ENCODE peak calls at places on chromosomes 11 and 22, in ten cellular contexts. One of them, this sample, is unnamed.

GRCh38 chr11:122137081-122137793 is 21.2 kb upstream of the BLID start:
- DNase-seq in GM12892: no peak
- DNase-seq in right lobe of liver: no peak
- DNase-seq in A549: no peak
- DNase-seq in HCT116: peak; percentile 79
- DNase-seq in IMR-90: peak; percentile 96
- DNase-seq in uterus: no peak
- DNase-seq in sigmoid colon: no peak
- DNase-seq in body of pancreas: no peak
- DNase-seq in adrenal gland: no peak
- DNase-seq in this sample: no peak

GRCh38 chr11:119797736-119798135 is 68.7 kb upstream of the NECTIN1 start:
- DNase-seq in right lobe of liver: no peak
- DNase-seq in HCT116: no peak
- DNase-seq in IMR-90: no peak
- DNase-seq in sigmoid colon: no peak
- DNase-seq in uterus: no peak
- DNase-seq in body of pancreas: no peak
- DNase-seq in A549: no peak
- DNase-seq in adrenal gland: no peak
- DNase-seq in GM12892: no peak
- DNase-seq in this sample: no peak

GRCh38 chr11:2788751-2789140 is 89.0 kb upstream of the KCNQ1OT1 start:
- DNase-seq in uterus: peak; percentile 10
- DNase-seq in right lobe of liver: peak; percentile 9
- DNase-seq in adrenal gland: no peak
- DNase-seq in HCT116: no peak
- DNase-seq in body of pancreas: no peak
- DNase-seq in sigmoid colon: no peak
- DNase-seq in GM12892: no peak
- DNase-seq in A549: no peak
- DNase-seq in IMR-90: no peak
- DNase-seq in this sample: no peak

GRCh38 chr11:75577198-75577597 is 15.1 kb downstream of the SERPINH1 start:
- DNase-seq in IMR-90: peak; percentile 38
- DNase-seq in uterus: peak; percentile 69
- DNase-seq in sigmoid colon: no peak
- DNase-seq in A549: peak; percentile 61
- DNase-seq in right lobe of liver: no peak
- DNase-seq in HCT116: no peak
- DNase-seq in GM12892: no peak
- DNase-seq in adrenal gland: peak; percentile 76
- DNase-seq in body of pancreas: peak; percentile 66
- DNase-seq in this sample: peak; percentile 54

GRCh38 chr11:44634401-44635281 is 69.2 kb downstream of the CD82 start:
- DNase-seq in A549: peak; percentile 38
- DNase-seq in IMR-90: peak; percentile 79
- DNase-seq in sigmoid colon: peak; percentile 89
- DNase-seq in right lobe of liver: peak; percentile 86
- DNase-seq in GM12892: no peak
- DNase-seq in HCT116: peak; percentile 10
- DNase-seq in uterus: peak; percentile 94
- DNase-seq in body of pancreas: peak; percentile 73
- DNase-seq in adrenal gland: peak; percentile 96
- DNase-seq in this sample: peak; percentile 85

GRCh38 chr11:70112017-70112434 is 33.9 kb downstream of the ANO1 start:
- DNase-seq in A549: no peak
- DNase-seq in right lobe of liver: no peak
- DNase-seq in uterus: no peak
- DNase-seq in IMR-90: no peak
- DNase-seq in HCT116: no peak
- DNase-seq in GM12892: no peak
- DNase-seq in adrenal gland: no peak
- DNase-seq in body of pancreas: no peak
- DNase-seq in sigmoid colon: no peak
- DNase-seq in this sample: no peak

GRCh38 chr11:121282886-121283502 is 9.6 kb upstream of the SC5D start:
- DNase-seq in uterus: no peak
- DNase-seq in GM12892: no peak
- DNase-seq in A549: no peak
- DNase-seq in sigmoid colon: no peak
- DNase-seq in body of pancreas: no peak
- DNase-seq in IMR-90: no peak
- DNase-seq in HCT116: no peak
- DNase-seq in right lobe of liver: no peak
- DNase-seq in adrenal gland: no peak
- DNase-seq in this sample: no peak

GRCh38 chr11:64285885-64286800 is 495 bp downstream of the GPR137 start:
- DNase-seq in GM12892: no peak
- DNase-seq in uterus: no peak
- DNase-seq in right lobe of liver: peak; percentile 74
- DNase-seq in IMR-90: no peak
- DNase-seq in body of pancreas: peak; percentile 70
- DNase-seq in sigmoid colon: no peak
- DNase-seq in A549: peak; percentile 65
- DNase-seq in adrenal gland: peak; percentile 44
- DNase-seq in HCT116: no peak
- DNase-seq in this sample: no peak

GRCh38 chr11:121134758-121135312 is 33.8 kb downstream of the TECTA start:
- DNase-seq in IMR-90: no peak
- DNase-seq in body of pancreas: no peak
- DNase-seq in sigmoid colon: no peak
- DNase-seq in uterus: no peak
- DNase-seq in A549: no peak
- DNase-seq in adrenal gland: no peak
- DNase-seq in right lobe of liver: no peak
- DNase-seq in GM12892: no peak
- DNase-seq in HCT116: no peak
- DNase-seq in this sample: no peak

GRCh38 chr11:123519055-123519796 is 89.2 kb downstream of the GRAMD1B start:
- DNase-seq in adrenal gland: peak; percentile 92
- DNase-seq in body of pancreas: no peak
- DNase-seq in sigmoid colon: no peak
- DNase-seq in GM12892: no peak
- DNase-seq in IMR-90: peak; percentile 27
- DNase-seq in uterus: no peak
- DNase-seq in A549: no peak
- DNase-seq in HCT116: peak; percentile 7
- DNase-seq in right lobe of liver: no peak
- DNase-seq in this sample: peak; percentile 56

GRCh38 chr22:40348025-40348658 is 1.8 kb downstream of the ADSL start:
- DNase-seq in A549: peak; percentile 46
- DNase-seq in sigmoid colon: no peak
- DNase-seq in IMR-90: peak; percentile 62
- DNase-seq in uterus: no peak
- DNase-seq in right lobe of liver: peak; percentile 43
- DNase-seq in HCT116: peak; percentile 40
- DNase-seq in adrenal gland: peak; percentile 73
- DNase-seq in GM12892: peak; percentile 45
- DNase-seq in body of pancreas: peak; percentile 48
- DNase-seq in this sample: peak; percentile 13

GRCh38 chr11:64186205-64187165 is 514 bp downstream of the STIP1 start:
- DNase-seq in IMR-90: peak; percentile 2
- DNase-seq in GM12892: no peak
- DNase-seq in adrenal gland: no peak
- DNase-seq in HCT116: no peak
- DNase-seq in sigmoid colon: peak; percentile 75
- DNase-seq in body of pancreas: no peak
- DNase-seq in A549: no peak
- DNase-seq in right lobe of liver: no peak
- DNase-seq in uterus: no peak
- DNase-seq in this sample: no peak

GRCh38 chr11:16780146-16780545 is 41.7 kb downstream of the C11orf58 start:
- DNase-seq in sigmoid colon: no peak
- DNase-seq in IMR-90: no peak
- DNase-seq in uterus: no peak
- DNase-seq in A549: no peak
- DNase-seq in HCT116: no peak
- DNase-seq in right lobe of liver: no peak
- DNase-seq in GM12892: no peak
- DNase-seq in adrenal gland: no peak
- DNase-seq in body of pancreas: no peak
- DNase-seq in this sample: no peak

GRCh38 chr11:6391548-6392134 is 1.4 kb downstream of the SMPD1 start:
- DNase-seq in body of pancreas: no peak
- DNase-seq in A549: no peak
- DNase-seq in right lobe of liver: no peak
- DNase-seq in sigmoid colon: no peak
- DNase-seq in GM12892: no peak
- DNase-seq in IMR-90: no peak
- DNase-seq in uterus: no peak
- DNase-seq in adrenal gland: no peak
- DNase-seq in HCT116: no peak
- DNase-seq in this sample: no peak

GRCh38 chr11:6388747-6389146 is 1.5 kb upstream of the SMPD1 start:
- DNase-seq in adrenal gland: no peak
- DNase-seq in right lobe of liver: no peak
- DNase-seq in HCT116: no peak
- DNase-seq in GM12892: no peak
- DNase-seq in IMR-90: no peak
- DNase-seq in sigmoid colon: no peak
- DNase-seq in A549: no peak
- DNase-seq in body of pancreas: no peak
- DNase-seq in uterus: no peak
- DNase-seq in this sample: no peak

GRCh38 chr11:6387811-6388599 is 2.3 kb upstream of the SMPD1 start:
- DNase-seq in sigmoid colon: no peak
- DNase-seq in uterus: no peak
- DNase-seq in A549: no peak
- DNase-seq in right lobe of liver: no peak
- DNase-seq in HCT116: no peak
- DNase-seq in body of pancreas: no peak
- DNase-seq in adrenal gland: no peak
- DNase-seq in GM12892: no peak
- DNase-seq in IMR-90: peak; percentile 51
- DNase-seq in this sample: no peak

GRCh38 chr11:6390718-6391547 is 659 bp downstream of the SMPD1 start:
- DNase-seq in body of pancreas: no peak
- DNase-seq in A549: no peak
- DNase-seq in HCT116: no peak
- DNase-seq in adrenal gland: no peak
- DNase-seq in sigmoid colon: no peak
- DNase-seq in uterus: no peak
- DNase-seq in IMR-90: no peak
- DNase-seq in right lobe of liver: no peak
- DNase-seq in GM12892: no peak
- DNase-seq in this sample: no peak

GRCh38 chr11:6389921-6390717 is at the start of gene SMPD1:
- DNase-seq in uterus: peak; percentile 91
- DNase-seq in IMR-90: peak; percentile 80
- DNase-seq in adrenal gland: peak; percentile 97
- DNase-seq in A549: peak; percentile 82
- DNase-seq in sigmoid colon: peak; percentile 96
- DNase-seq in HCT116: peak; percentile 81
- DNase-seq in body of pancreas: peak; percentile 94
- DNase-seq in right lobe of liver: peak; percentile 96
- DNase-seq in GM12892: peak; percentile 93
- DNase-seq in this sample: peak; percentile 98
- TF ChIP-seq POLR2A in uterus: peak; percentile 67
- TF ChIP-seq POLR2A in IMR-90: peak; percentile 65
- TF ChIP-seq POLR2A in adrenal gland: peak; percentile 92
- TF ChIP-seq POLR2A in A549: peak; percentile 31
- TF ChIP-seq POLR2A in sigmoid colon: peak; percentile 71
- TF ChIP-seq POLR2A in HCT116: no peak
- TF ChIP-seq POLR2A in body of pancreas: peak; percentile 88
- TF ChIP-seq POLR2A in right lobe of liver: peak; percentile 86
- TF ChIP-seq POLR2A in GM12892: peak; percentile 67
- TF ChIP-seq POLR2A in this sample: peak; percentile 78

GRCh38 chr22:38135133-38135706 is 24.7 kb upstream of the BAIAP2L2 start:
- DNase-seq in adrenal gland: peak; percentile 49
- DNase-seq in GM12892: no peak
- DNase-seq in uterus: no peak
- DNase-seq in A549: peak; percentile 48
- DNase-seq in body of pancreas: no peak
- DNase-seq in right lobe of liver: no peak
- DNase-seq in IMR-90: peak; percentile 90
- DNase-seq in sigmoid colon: peak; percentile 37
- DNase-seq in HCT116: peak; percentile 53
- DNase-seq in this sample: peak; percentile 65
- TF ChIP-seq POLR2A in adrenal gland: no peak
- TF ChIP-seq POLR2A in GM12892: no peak
- TF ChIP-seq POLR2A in uterus: no peak
- TF ChIP-seq POLR2A in A549: no peak
- TF ChIP-seq POLR2A in body of pancreas: no peak
- TF ChIP-seq POLR2A in right lobe of liver: no peak
- TF ChIP-seq POLR2A in IMR-90: no peak
- TF ChIP-seq POLR2A in sigmoid colon: no peak
- TF ChIP-seq POLR2A in HCT116: no peak
- TF ChIP-seq POLR2A in this sample: no peak

GRCh38 chr11:10293423-10294288 is at the start of gene SBF2:
- DNase-seq in GM12892: peak; percentile 67
- DNase-seq in uterus: peak; percentile 87
- DNase-seq in HCT116: no peak
- DNase-seq in IMR-90: peak; percentile 96
- DNase-seq in body of pancreas: peak; percentile 80
- DNase-seq in sigmoid colon: peak; percentile 95
- DNase-seq in A549: peak; percentile 89
- DNase-seq in right lobe of liver: peak; percentile 89
- DNase-seq in adrenal gland: peak; percentile 88
- DNase-seq in this sample: peak; percentile 93

GRCh38 chr11:10295056-10295901 is 1.3 kb upstream of the SBF2 start:
- DNase-seq in GM12892: no peak
- DNase-seq in A549: no peak
- DNase-seq in IMR-90: no peak
- DNase-seq in body of pancreas: no peak
- DNase-seq in uterus: no peak
- DNase-seq in right lobe of liver: no peak
- DNase-seq in adrenal gland: no peak
- DNase-seq in sigmoid colon: no peak
- DNase-seq in HCT116: no peak
- DNase-seq in this sample: no peak

GRCh38 chr11:10289765-10290420 is 4.1 kb downstream of the SBF2 start:
- DNase-seq in IMR-90: no peak
- DNase-seq in A549: no peak
- DNase-seq in HCT116: no peak
- DNase-seq in GM12892: no peak
- DNase-seq in uterus: no peak
- DNase-seq in body of pancreas: no peak
- DNase-seq in right lobe of liver: no peak
- DNase-seq in sigmoid colon: no peak
- DNase-seq in adrenal gland: no peak
- DNase-seq in this sample: no peak

GRCh38 chr11:10298342-10298741 is 4.3 kb upstream of the SBF2 start:
- DNase-seq in right lobe of liver: no peak
- DNase-seq in uterus: no peak
- DNase-seq in GM12892: peak; percentile 57
- DNase-seq in HCT116: no peak
- DNase-seq in adrenal gland: no peak
- DNase-seq in A549: no peak
- DNase-seq in IMR-90: peak; percentile 98
- DNase-seq in body of pancreas: no peak
- DNase-seq in sigmoid colon: no peak
- DNase-seq in this sample: peak; percentile 71

GRCh38 chr11:10294289-10294953 is 402 bp upstream of the SBF2 start:
- DNase-seq in GM12892: no peak
- DNase-seq in sigmoid colon: peak; percentile 83
- DNase-seq in right lobe of liver: peak; percentile 62
- DNase-seq in IMR-90: peak; percentile 87
- DNase-seq in body of pancreas: peak; percentile 27
- DNase-seq in A549: peak; percentile 41
- DNase-seq in adrenal gland: peak; percentile 54
- DNase-seq in HCT116: no peak
- DNase-seq in uterus: peak; percentile 67
- DNase-seq in this sample: no peak
- TF ChIP-seq POLR2A in GM12892: no peak
- TF ChIP-seq POLR2A in sigmoid colon: peak; percentile 16
- TF ChIP-seq POLR2A in right lobe of liver: no peak
- TF ChIP-seq POLR2A in IMR-90: no peak
- TF ChIP-seq POLR2A in body of pancreas: no peak
- TF ChIP-seq POLR2A in A549: no peak
- TF ChIP-seq POLR2A in adrenal gland: no peak
- TF ChIP-seq POLR2A in HCT116: no peak
- TF ChIP-seq POLR2A in uterus: no peak
- TF ChIP-seq POLR2A in this sample: no peak

GRCh38 chr22:25112538-25113253 is 87.0 kb upstream of the CRYBB3 start:
- DNase-seq in HCT116: no peak
- DNase-seq in adrenal gland: peak; percentile 71
- DNase-seq in A549: no peak
- DNase-seq in body of pancreas: no peak
- DNase-seq in uterus: no peak
- DNase-seq in right lobe of liver: peak; percentile 33
- DNase-seq in IMR-90: no peak
- DNase-seq in sigmoid colon: no peak
- DNase-seq in GM12892: no peak
- DNase-seq in this sample: no peak
- TF ChIP-seq POLR2A in HCT116: no peak
- TF ChIP-seq POLR2A in adrenal gland: no peak
- TF ChIP-seq POLR2A in A549: no peak
- TF ChIP-seq POLR2A in body of pancreas: no peak
- TF ChIP-seq POLR2A in uterus: no peak
- TF ChIP-seq POLR2A in right lobe of liver: no peak
- TF ChIP-seq POLR2A in IMR-90: no peak
- TF ChIP-seq POLR2A in sigmoid colon: no peak
- TF ChIP-seq POLR2A in GM12892: no peak
- TF ChIP-seq POLR2A in this sample: no peak

This sample was measured in H54.